ENCODE peak calls at places on chromosomes 3 and 15, in four cellular contexts. B is HL-60, G is suprapubic skin, V is esophagus muscularis mucosa. T is an unnamed sample.

GRCh38 chr3:126826693-126827092 is 122.7 kb downstream of the CHCHD6 start:
- DNase-seq in B (no peak), V (peak; percentile 80), G (no peak), T (no peak)

GRCh38 chr15:89446260-89446891 is 50.0 kb downstream of the RHCG start:
- DNase-seq in B (no peak), V (no peak), G (no peak), T (no peak)

GRCh38 chr15:59741274-59741906 is 52.3 kb upstream of the BNIP2 start:
- DNase-seq in V (no peak), B (peak; percentile 5), G (no peak), T (no peak)

GRCh38 chr3:13141991-13142412 is 68.8 kb upstream of the IQSEC1 start:
- DNase-seq in G (peak; percentile 29), V (no peak), B (peak; percentile 24), T (no peak)

GRCh38 chr15:69997701-69998273 is 99.9 kb downstream of the TLE3 start:
- DNase-seq in G (no peak), V (no peak), B (peak; percentile 6), T (no peak)

GRCh38 chr3:29346828-29347227 is 66.0 kb downstream of the RBMS3 start:
- DNase-seq in B (no peak), V (no peak), G (no peak), T (no peak)

GRCh38 chr3:113223831-113224240 is 12.5 kb downstream of the BOC start:
- DNase-seq in G (no peak), B (peak; percentile 57), V (peak; percentile 90), T (no peak)

GRCh38 chr3:189710620-189711388 is 79.6 kb downstream of the TP63 start:
- DNase-seq in B (no peak), G (no peak), V (no peak), T (no peak)

GRCh38 chr3:175020101-175020500 is 161.0 kb downstream of the NAALADL2 start:
- DNase-seq in G (no peak), V (no peak), B (no peak), T (no peak)

GRCh38 chr15:100002787-100003536 is 269.7 kb upstream of the LYSMD4 start:
- DNase-seq in G (no peak), B (no peak), V (no peak), T (no peak)

GRCh38 chr3:197926418-197926817 is 23.6 kb upstream of the RPL35A start:
- DNase-seq in B (no peak), G (no peak), V (no peak), T (no peak)

GRCh38 chr3:168511428-168512014 is 415.8 kb upstream of the GOLIM4 start:
- DNase-seq in G (no peak), B (no peak), V (no peak), T (no peak)

GRCh38 chr15:23570466-23570865 is 5.0 kb downstream of the MKRN3 start:
- DNase-seq in V (no peak), B (no peak), G (no peak), T (no peak)

GRCh38 chr15:40929730-40930429 is 740 bp downstream of the DLL4 start:
- DNase-seq in B (peak; percentile 33), V (no peak), G (peak; percentile 73), T (no peak)

GRCh38 chr3:72973031-72973723 is 23.4 kb upstream of the PPP4R2 start:
- DNase-seq in G (no peak), V (no peak), B (no peak), T (no peak)

GRCh38 chr15:101209285-101209821 is 42.5 kb downstream of the CHSY1 start:
- DNase-seq in G (no peak), V (no peak), B (no peak), T (no peak)

GRCh38 chr15:29123171-29123570 is 146.5 kb downstream of the NSMCE3 start:
- DNase-seq in B (no peak), G (no peak), V (no peak), T (no peak)

GRCh38 chr3:172512363-172512762 is 10.9 kb downstream of the TNFSF10 start:
- DNase-seq in B (peak; percentile 99), G (no peak), V (no peak), T (no peak)

GRCh38 chr15:70248116-70249025 is 150.7 kb upstream of the TLE3 start:
- DNase-seq in V (no peak), G (peak; percentile 38), B (no peak), T (no peak)

GRCh38 chr3:55508335-55508734 is 21.2 kb upstream of the WNT5A start:
- DNase-seq in B (no peak), V (no peak), G (no peak), T (no peak)

GRCh38 chr3:32404714-32405113 is 13.1 kb downstream of the CMTM7 start:
- DNase-seq in G (no peak), V (no peak), B (no peak), T (no peak)

GRCh38 chr3:158097141-158097540 is 9.1 kb downstream of the SHOX2 start:
- DNase-seq in B (peak; percentile 34), G (no peak), V (no peak), T (no peak)

GRCh38 chr3:19147905-19148767 is at the start of gene KCNH8:
- DNase-seq in B (no peak), V (no peak), G (no peak), T (no peak)

GRCh38 chr3:151372063-151372820 is 12.3 kb downstream of the P2RY12 start:
- DNase-seq in V (no peak), G (no peak), B (no peak), T (no peak)

GRCh38 chr3:5226783-5227182 is 39.3 kb downstream of the EDEM1 start:
- DNase-seq in V (no peak), G (no peak), B (no peak), T (no peak)

GRCh38 chr15:35142578-35142977 is 57.5 kb upstream of the NANOGP8 start:
- DNase-seq in B (no peak), G (no peak), V (no peak), T (no peak)

GRCh38 chr3:189168711-189169110 is 3.1 kb upstream of the TPRG1 start:
- DNase-seq in G (no peak), V (peak; percentile 53), B (no peak), T (no peak)

GRCh38 chr15:67267951-67268941 is 13.7 kb downstream of the IQCH start:
- DNase-seq in G (no peak), V (no peak), B (no peak), T (no peak)

GRCh38 chr15:55917881-55918296 is 75.5 kb downstream of the NEDD4 start:
- DNase-seq in B (no peak), V (no peak), G (no peak), T (no peak)

GRCh38 chr15:90086868-90087268 is 15.4 kb downstream of the IDH2 start:
- DNase-seq in V (no peak), G (no peak), B (peak; percentile 67), T (no peak)

GRCh38 chr3:179452166-179452544 is 885 bp upstream of the GNB4 start:
- DNase-seq in B (no peak), G (no peak), V (peak; percentile 45), T (no peak)

GRCh38 chr3:11555823-11556222 is 87.9 kb downstream of the VGLL4 start:
- DNase-seq in G (peak; percentile 46), V (no peak), B (no peak), T (no peak)

GRCh38 chr3:64329037-64329436 is 103.8 kb upstream of the PRICKLE2 start:
- DNase-seq in G (no peak), V (peak; percentile 55), B (no peak), T (no peak)

GRCh38 chr15:90603893-90604292 is 74.2 kb downstream of the CRTC3 start:
- DNase-seq in B (peak; percentile 27), G (no peak), V (no peak), T (no peak)

GRCh38 chr3:170697131-170697530 is 111.3 kb upstream of the SLC7A14 start:
- DNase-seq in G (no peak), V (no peak), B (no peak), T (no peak)

DNA sequence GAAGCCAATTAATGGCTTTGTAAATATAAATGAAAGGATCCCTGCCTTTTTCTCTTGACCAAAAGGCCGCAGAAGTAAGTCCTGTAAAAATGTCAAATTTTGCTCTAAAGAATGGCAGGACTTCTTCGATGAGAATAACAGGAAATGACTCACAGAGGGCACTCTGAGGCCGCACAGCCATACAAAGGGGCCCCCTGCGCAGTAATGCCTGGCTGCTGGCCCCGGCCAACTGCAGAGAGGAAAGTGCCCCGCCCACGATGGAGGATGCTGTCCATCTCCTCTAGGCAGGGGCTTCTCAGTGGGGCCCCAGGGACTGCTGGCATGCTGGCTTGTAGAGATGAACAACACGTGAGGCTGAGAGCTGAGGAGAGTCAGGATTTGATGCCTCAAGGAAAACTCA is 18.1 kb upstream of the SCN10A start:
- DNase-seq in B (peak; percentile 27), G (peak; percentile 66), V (peak; percentile 66), T (no peak)
- TF ChIP-seq POLR2AphosphoS5 in B (no peak), G (no peak), V (no peak), T (no peak)

DNA sequence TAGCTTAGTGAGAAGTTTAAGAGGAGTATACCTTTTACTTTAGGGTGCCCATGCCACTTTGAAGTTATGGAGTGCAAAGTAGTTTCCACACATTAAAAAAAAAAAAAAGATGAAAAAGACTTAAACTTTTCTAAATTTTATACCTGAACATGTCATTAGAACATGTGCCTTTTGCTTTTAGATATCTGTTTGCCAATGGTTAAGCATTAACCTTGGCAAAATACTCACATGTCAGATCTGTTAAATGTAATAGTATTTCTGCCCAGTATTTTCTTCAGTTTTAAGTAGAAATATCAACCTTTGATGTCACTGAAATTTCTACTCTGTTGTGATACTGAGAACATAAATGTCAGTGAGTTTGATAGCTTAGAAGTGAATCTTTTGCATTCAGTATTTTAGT is 12.2 kb downstream of the ZFAND6 start:
- DNase-seq in G (no peak), V (no peak), B (no peak), T (no peak)
- H3K27ac ChIP-seq in G (no peak overlapping the region), V (no peak overlapping the region), B (peak overlapping the region; percentile 53), T (no peak overlapping the region)

GRCh38 chr3:124628865-124629264 is 101.4 kb upstream of the UMPS start:
- DNase-seq in V (no peak), B (no peak), G (no peak), T (no peak)
- TF ChIP-seq POLR2AphosphoS5 in V (no peak), B (no peak), G (no peak), T (no peak)

DNA sequence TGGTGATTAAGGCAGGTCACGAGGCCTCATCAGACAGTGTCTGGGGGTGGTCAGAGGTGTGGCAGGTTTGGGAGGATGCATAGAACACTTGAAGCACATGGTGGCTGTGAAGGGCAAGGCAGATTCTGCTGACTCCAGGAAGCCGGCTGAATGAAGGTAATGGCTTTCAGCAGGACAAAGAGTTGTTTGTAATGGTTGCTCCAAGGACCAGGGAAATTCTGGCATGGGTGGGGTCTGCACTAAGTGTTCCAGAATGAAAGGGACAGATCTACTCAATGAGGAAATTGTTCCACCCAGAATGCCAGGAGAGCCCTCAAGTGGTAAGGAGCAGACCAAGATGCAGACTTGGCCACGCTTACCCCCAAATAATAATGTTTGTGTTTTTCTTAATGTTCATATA is 70.7 kb upstream of the ACAD9 start:
- DNase-seq in V (no peak), G (no peak), B (no peak), T (no peak)
- H3K27ac ChIP-seq in V (peak overlapping the region; percentile 42), G (peak overlapping the region; percentile 6), B (peak overlapping the region; percentile 61), T (no peak overlapping the region)

DNA sequence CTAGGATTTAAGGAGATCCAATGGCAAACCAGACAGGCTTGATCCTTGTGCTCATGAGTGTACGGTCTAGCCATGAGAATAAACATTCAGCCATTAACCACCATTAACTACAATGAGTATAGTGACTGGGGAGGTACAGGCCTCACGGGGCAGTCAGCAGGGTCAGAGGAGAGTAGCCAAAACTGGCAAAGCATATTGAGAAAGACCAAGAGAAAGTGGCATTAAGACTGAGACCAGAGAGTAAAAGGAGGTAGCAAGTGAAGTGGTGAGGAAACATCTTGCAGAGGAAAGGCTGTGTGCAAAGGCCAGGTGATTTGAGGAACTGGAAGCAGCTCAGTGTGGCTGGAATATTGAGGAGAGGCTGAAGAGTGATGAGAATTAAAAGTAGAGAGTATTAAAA is 407.2 kb upstream of the LMCD1 start:
- DNase-seq in V (no peak), G (no peak), B (peak; percentile 24), T (no peak)
- TF ChIP-seq POLR2AphosphoS5 in V (no peak), G (no peak), B (no peak), T (no peak)

T was measured in vagina.